ENCODE peak calls at places on chromosomes 12 and 14, in six cellular contexts. B is H1, E is HepG2, L is K562, V is SK-N-SH, O is GM12878. N is an unnamed sample.
A peak's percentile ranks its signal among the peaks of the same experiment; 100 is the strongest.

GRCh38 chr14:38111046-38111445 is 96.7 kb upstream of the SSTR1 start:
- DNase-seq in B (no peak), E (no peak), L (no peak), V (no peak), O (no peak), N (no peak)

GRCh38 chr12:116610971-116611541 is 51.9 kb downstream of the MAP1LC3B2 start:
- DNase-seq in B (no peak), E (no peak), L (peak; percentile 54), V (no peak), O (no peak), N (peak; percentile 48)

GRCh38 chr12:58242803-58243628 is 301.6 kb downstream of the ATP23 start:
- DNase-seq in B (no peak), E (no peak), L (no peak), V (no peak), O (no peak), N (no peak)

GRCh38 chr14:32513571-32514009 is 184.5 kb downstream of the AKAP6 start:
- DNase-seq in B (no peak), E (no peak), L (no peak), V (no peak), O (no peak), N (no peak)

GRCh38 chr12:121787063-121787774 is 6.3 kb downstream of the RHOF start:
- DNase-seq in B (no peak), E (no peak), L (no peak), V (no peak), O (no peak), N (peak; percentile 75)

GRCh38 chr14:42523656-42524055 is 917.0 kb downstream of the LRFN5 start:
- DNase-seq in B (no peak), E (no peak), L (no peak), V (no peak), O (peak; percentile 36), N (no peak)

GRCh38 chr12:62813031-62813829 is 121.7 kb downstream of the PPM1H start:
- DNase-seq in B (peak; percentile 31), E (no peak), L (peak; percentile 34), V (peak; percentile 63), O (no peak), N (peak; percentile 58)

GRCh38 chr12:13087766-13088165 is 15.7 kb downstream of the GSG1 start:
- DNase-seq in B (no peak), E (no peak), L (no peak), V (no peak), O (no peak), N (no peak)

GRCh38 chr14:73743431-73743931 is 29.3 kb upstream of the PNMA1 start:
- DNase-seq in B (no peak), E (no peak), L (no peak), V (no peak), O (no peak), N (no peak)

GRCh38 chr14:73740921-73741326 is 26.7 kb upstream of the PNMA1 start:
- DNase-seq in B (no peak), E (peak; percentile 49), L (peak; percentile 45), V (peak; percentile 37), O (no peak), N (peak; percentile 38)

GRCh38 chr14:73742520-73743238 is 28.5 kb upstream of the PNMA1 start:
- DNase-seq in B (no peak), E (no peak), L (no peak), V (no peak), O (no peak), N (no peak)

GRCh38 chr14:73741386-73741875 is 27.2 kb upstream of the PNMA1 start:
- DNase-seq in B (peak; percentile 47), E (peak; percentile 61), L (peak; percentile 91), V (peak; percentile 58), O (no peak), N (peak; percentile 61)

DNA sequence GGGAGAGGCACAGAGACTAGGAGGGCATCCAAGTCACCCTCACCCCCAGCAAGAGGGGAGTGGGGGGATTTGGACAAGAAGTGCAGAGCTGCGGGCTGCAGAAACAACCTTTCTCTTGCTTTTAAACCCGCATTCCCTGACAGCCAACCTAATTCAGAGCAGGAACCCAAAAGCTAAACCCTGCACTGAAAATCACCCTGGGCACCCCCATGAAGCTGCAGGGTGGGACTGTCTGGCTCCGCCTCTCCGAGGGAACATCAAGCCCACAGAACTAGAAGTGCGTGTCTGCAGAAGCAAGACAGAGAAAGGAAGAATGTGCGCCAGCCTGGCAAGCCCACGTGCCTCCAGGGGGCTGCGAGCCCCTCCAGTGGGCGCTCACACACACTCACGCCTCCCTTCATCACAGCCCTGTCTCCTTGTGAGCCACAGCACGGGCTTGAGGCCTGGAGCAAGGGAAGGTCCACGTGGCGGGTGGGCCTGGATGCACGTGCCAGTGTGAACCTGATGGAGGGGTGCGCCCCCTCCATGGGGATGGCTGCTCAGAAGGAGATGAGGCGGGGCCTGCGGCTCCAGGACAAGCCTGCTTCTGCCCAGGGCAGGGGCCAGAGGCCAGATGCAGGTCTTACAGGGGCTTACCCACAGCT is 27.8 kb upstream of the PNMA1 start:
- DNase-seq in B (no peak), E (no peak), L (peak; percentile 49), V (peak; percentile 44), O (no peak), N (no peak)
- TF ChIP-seq CHD2 in B (no peak), E (no peak), L (no peak), V (no peak), O (no peak), N (no peak)

DNA sequence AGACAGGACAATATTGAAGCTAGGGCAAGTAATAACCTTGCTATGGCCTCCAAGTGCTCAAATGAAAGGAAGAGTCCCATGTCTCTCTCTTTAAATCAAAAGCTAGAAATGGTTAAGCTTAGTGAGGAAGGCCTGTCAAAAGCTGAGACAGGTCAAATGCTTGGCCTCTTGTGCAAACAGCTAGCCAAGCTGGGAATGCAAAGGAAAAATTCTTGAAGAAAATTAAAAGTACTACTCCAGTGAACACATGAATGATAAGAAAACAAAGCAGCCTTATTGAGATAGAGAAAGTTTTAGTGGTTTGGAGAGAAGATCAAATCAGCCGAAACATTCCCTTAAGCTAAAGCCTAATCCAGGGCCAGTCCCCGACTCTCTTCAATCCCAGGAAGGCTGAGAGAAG is 84.1 kb upstream of the PLEKHA5 start:
- DNase-seq in B (no peak), E (no peak), L (no peak), V (no peak), O (no peak), N (no peak)
- TF ChIP-seq CHD2 in B (no peak), E (no peak), L (no peak), V (no peak), O (no peak), N (no peak)

DNA sequence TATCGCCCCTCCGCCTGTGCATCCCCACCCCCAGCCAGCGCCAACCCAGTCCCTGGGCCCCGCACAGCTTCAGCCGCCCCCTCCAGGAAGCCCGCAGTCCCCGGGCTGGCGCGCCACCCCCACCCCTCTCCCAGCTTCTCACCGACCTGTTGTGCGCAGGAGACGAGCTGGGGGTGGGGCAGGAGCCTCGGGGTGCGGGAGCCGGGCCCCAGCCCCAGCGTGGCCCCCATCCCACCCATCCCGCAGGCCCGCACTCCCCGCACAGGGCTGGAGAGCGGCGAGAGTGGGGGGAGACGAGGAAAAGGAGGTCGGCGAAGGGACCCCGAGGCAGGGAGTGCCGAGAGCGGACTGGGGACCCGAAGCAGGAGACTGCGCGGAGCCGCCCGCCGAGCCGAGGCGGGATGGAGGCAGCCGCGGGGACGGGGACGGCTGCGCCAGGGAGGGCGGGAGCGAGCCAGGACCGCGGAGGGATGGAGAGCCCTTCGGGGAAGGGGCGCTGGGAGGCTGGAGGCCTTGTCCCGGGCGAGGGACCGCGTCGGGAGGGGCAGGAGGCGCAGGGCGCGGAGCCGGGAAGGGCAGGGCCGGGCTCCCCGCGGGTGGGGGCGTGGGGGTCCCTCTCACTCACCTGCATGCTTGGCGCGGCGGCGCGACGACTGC is 498 bp downstream of the PIANP start:
- DNase-seq in B (no peak), E (no peak), L (peak; percentile 31), V (peak; percentile 86), O (no peak), N (no peak)
- TF ChIP-seq CHD2 in B (no peak), E (no peak), L (no peak), V (no peak), O (no peak), N (no peak)

DNA sequence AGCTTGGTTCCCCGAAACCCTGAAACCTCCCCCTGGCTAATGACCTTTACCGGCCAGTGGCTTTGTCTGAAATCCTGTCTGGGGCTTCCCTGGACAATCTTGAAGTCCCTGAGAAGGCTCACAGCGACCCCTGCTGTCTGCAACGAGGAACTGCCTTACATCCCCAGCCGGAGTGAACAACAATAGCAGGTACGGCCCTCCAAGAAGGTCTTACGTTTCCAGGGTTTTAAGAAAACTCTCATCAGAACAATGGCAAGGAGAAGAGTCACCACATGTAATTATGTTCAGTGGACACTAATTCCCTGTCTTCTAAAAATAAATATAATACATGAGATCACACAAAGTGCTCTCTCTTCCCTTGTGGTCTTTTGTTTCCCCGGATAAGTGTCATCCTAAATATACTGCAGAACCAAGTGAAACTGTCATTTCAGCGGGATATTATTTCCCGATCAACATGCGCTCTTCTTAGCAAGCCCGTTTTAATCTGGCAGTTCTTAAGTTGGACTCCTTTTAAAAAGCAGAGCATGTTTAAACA is 53.3 kb downstream of the RBM19 start:
- DNase-seq in B (peak; percentile 77), E (peak; percentile 50), L (peak; percentile 79), V (peak; percentile 82), O (no peak), N (peak; percentile 83)
- TF ChIP-seq CHD2 in B (no peak), E (no peak), L (no peak), V (no peak), O (no peak), N (no peak)

DNA sequence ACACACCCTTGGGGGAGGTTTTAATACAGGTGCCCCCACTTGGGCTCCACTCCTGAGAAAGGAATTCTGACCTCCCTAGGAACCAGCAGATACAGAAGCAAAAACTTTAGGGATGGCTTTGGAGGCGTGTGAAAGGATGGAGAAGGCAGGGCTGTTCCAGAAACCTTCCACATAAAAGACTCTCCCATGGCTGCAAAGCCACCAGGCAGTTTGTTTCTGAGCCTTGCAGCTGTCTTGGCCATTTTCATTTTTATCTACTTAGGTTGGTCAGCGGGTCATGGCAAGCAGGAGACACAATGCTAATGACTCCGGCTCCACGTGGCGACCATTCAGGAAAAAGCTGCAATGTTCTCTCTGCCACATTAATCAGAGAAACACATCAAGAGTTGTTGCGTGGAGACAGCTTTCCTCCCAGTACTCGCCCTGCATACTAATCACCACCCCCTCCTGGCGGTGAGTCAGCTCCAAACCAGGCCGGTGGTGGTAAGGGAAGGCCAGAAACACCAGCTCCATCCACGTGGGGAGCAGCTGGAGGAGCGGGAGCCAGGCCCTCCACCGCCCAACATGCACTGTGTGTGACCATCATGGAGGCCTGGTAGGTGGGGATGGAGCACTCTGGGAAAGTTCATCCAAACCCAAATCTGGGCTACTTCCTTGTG is 30.9 kb upstream of the IRF2BPL start:
- DNase-seq in B (no peak), E (peak; percentile 51), L (peak; percentile 75), V (no peak), O (no peak), N (peak; percentile 66)
- TF ChIP-seq CHD2 in B (peak; percentile 39), E (no peak), L (no peak), V (no peak), O (no peak), N (no peak)

GRCh38 chr12:53757095-53757770 is 5.5 kb upstream of the CISTR start:
- DNase-seq in B (peak; percentile 70), E (peak; percentile 44), L (peak; percentile 87), V (peak; percentile 79), O (no peak), N (peak; percentile 86)
- TF ChIP-seq CHD2 in B (no peak), E (no peak), L (no peak), V (no peak), O (no peak), N (no peak)

GRCh38 chr14:87992720-87993484 is at the start of gene GALC:
- DNase-seq in B (peak; percentile 59), E (no peak), L (peak; percentile 78), V (peak; percentile 91), O (peak; percentile 62), N (peak; percentile 90)
- TF ChIP-seq CHD2 in B (no peak), E (no peak), L (no peak), V (no peak), O (peak; percentile 60), N (no peak)

N was measured in A549.